ENCODE peak calls at places on chromosomes 1 and 21, in six cellular contexts. T, C, P, X, Q and H are unnamed samples.

GRCh38 chr1:47659141-47659540 is 221.3 kb downstream of the FOXD2 start:
- DNase-seq in Q (no peak), X (no peak), T (no peak), P (no peak), C (peak; percentile 23), H (no peak)

GRCh38 chr21:35138665-35139381 is 89.7 kb upstream of the RUNX1 start:
- DNase-seq in X (peak; percentile 37), C (no peak), P (peak; percentile 39), Q (no peak), T (peak; percentile 52), H (no peak)

GRCh38 chr1:5651964-5652751 is 340.1 kb downstream of the NPHP4 start:
- DNase-seq in C (peak; percentile 86), X (no peak), Q (no peak), P (no peak), T (no peak), H (no peak)

GRCh38 chr21:17786219-17787181 is 32.7 kb downstream of the C21orf91 start:
- DNase-seq in Q (no peak), X (no peak), T (no peak), P (no peak), C (no peak), H (no peak)

GRCh38 chr1:209882286-209882685 is 54.5 kb downstream of the UTP25 start:
- DNase-seq in Q (no peak), X (no peak), T (no peak), P (no peak), C (no peak), H (no peak)

GRCh38 chr1:43938383-43938782 is 4.8 kb downstream of the ARTN start:
- DNase-seq in C (no peak), T (no peak), P (no peak), X (no peak), Q (no peak), H (no peak)

GRCh38 chr1:203557390-203557789 is 63.4 kb downstream of the OPTC start:
- DNase-seq in Q (no peak), X (peak; percentile 91), P (no peak), C (peak; percentile 88), T (no peak), H (no peak)

GRCh38 chr1:18217398-18218043 is 109.9 kb downstream of the IGSF21 start:
- DNase-seq in C (no peak), X (peak; percentile 13), Q (peak; percentile 10), P (peak; percentile 57), T (peak; percentile 58), H (no peak)

GRCh38 chr21:17981060-17981459 is 161.9 kb upstream of the C21orf91 start:
- DNase-seq in Q (no peak), P (no peak), C (no peak), T (no peak), X (no peak), H (no peak)

GRCh38 chr1:11057477-11057876 is 2.3 kb downstream of the SRM start:
- DNase-seq in C (no peak), X (no peak), P (no peak), Q (no peak), T (no peak), H (no peak)

GRCh38 chr1:165063181-165063955 is 293.1 kb downstream of the LMX1A start:
- DNase-seq in P (no peak), T (no peak), C (no peak), X (peak; percentile 85), Q (no peak), H (no peak)

GRCh38 chr21:26117324-26117971 is 53.1 kb downstream of the APP start:
- DNase-seq in P (no peak), T (no peak), C (no peak), X (peak; percentile 70), Q (no peak), H (no peak)

GRCh38 chr1:12697406-12697805 is 18.5 kb upstream of the AADACL3 start:
- DNase-seq in P (no peak), T (no peak), X (peak; percentile 91), Q (no peak), C (no peak), H (no peak)

GRCh38 chr1:35642472-35642955 is 1.2 kb upstream of the PSMB2 start:
- DNase-seq in Q (no peak), P (peak; percentile 33), C (peak; percentile 66), X (no peak), T (no peak), H (no peak)

GRCh38 chr1:22712502-22713271 is 2.0 kb downstream of the EPHB2 start:
- DNase-seq in P (no peak), Q (no peak), T (peak; percentile 60), C (no peak), X (no peak), H (no peak)

GRCh38 chr1:236280438-236281285 is 1.1 kb downstream of the ERO1B start:
- DNase-seq in Q (no peak), X (no peak), C (no peak), T (peak; percentile 42), P (no peak), H (no peak)

GRCh38 chr21:34545079-34545884 is 33.3 kb upstream of the KCNE1 start:
- DNase-seq in T (peak; percentile 73), P (no peak), Q (peak; percentile 41), X (peak; percentile 92), C (no peak), H (no peak)

GRCh38 chr1:234093107-234093506 is 188.6 kb downstream of the SLC35F3 start:
- DNase-seq in P (no peak), T (no peak), Q (no peak), C (no peak), X (no peak), H (no peak)

GRCh38 chr21:44813149-44813548 is 4.7 kb downstream of the SUMO3 start:
- DNase-seq in C (no peak), P (no peak), Q (no peak), X (no peak), T (no peak), H (no peak)

GRCh38 chr1:182069028-182069466 is 7.5 kb upstream of the ZNF648 start:
- DNase-seq in X (peak; percentile 24), T (peak; percentile 75), Q (peak; percentile 77), C (no peak), P (peak; percentile 83), H (peak; percentile 78)

GRCh38 chr1:153030895-153031294 is at the start of gene SPRR1B:
- DNase-seq in Q (no peak), P (no peak), C (no peak), X (no peak), T (no peak), H (no peak)

GRCh38 chr1:20322825-20323612 is 32.3 kb downstream of the VWA5B1 start:
- DNase-seq in P (no peak), T (no peak), C (no peak), Q (no peak), X (no peak), H (no peak)

GRCh38 chr1:77514871-77515776 is 167.3 kb downstream of the ZZZ3 start:
- DNase-seq in P (no peak), C (no peak), Q (peak; percentile 26), X (peak; percentile 68), T (no peak), H (no peak)

GRCh38 chr1:8439015-8439702 is 121.2 kb downstream of the SLC45A1 start:
- DNase-seq in Q (peak; percentile 49), T (peak; percentile 75), X (peak; percentile 89), C (peak; percentile 93), P (peak; percentile 76), H (no peak)

GRCh38 chr21:28805885-28806284 is 186.8 kb downstream of the LTN1 start:
- DNase-seq in X (peak; percentile 86), P (no peak), Q (no peak), T (no peak), C (no peak), H (no peak)

GRCh38 chr1:8026976-8027747 is 1.1 kb upstream of the ERRFI1 start:
- DNase-seq in T (no peak), X (no peak), C (no peak), P (no peak), Q (no peak), H (peak; percentile 59)

GRCh38 chr1:225581193-225581592 is 71.7 kb downstream of the ENAH start:
- DNase-seq in P (no peak), Q (no peak), T (no peak), C (no peak), X (no peak), H (no peak)

GRCh38 chr21:42337830-42338729 is 12.7 kb downstream of the TFF2 start:
- DNase-seq in X (peak; percentile 17), T (peak; percentile 68), P (peak; percentile 77), C (peak; percentile 93), Q (peak; percentile 65), H (peak; percentile 63)

GRCh38 chr1:201286445-201286844 is 3.1 kb downstream of the PKP1 start:
- DNase-seq in P (no peak), C (no peak), X (no peak), Q (no peak), T (no peak), H (no peak)

GRCh38 chr21:41961282-41961701 is 7.5 kb upstream of the C2CD2 start:
- DNase-seq in P (no peak), X (no peak), Q (no peak), C (no peak), T (no peak), H (no peak)

GRCh38 chr1:154749078-154749760 is 120.9 kb downstream of the KCNN3 start:
- DNase-seq in X (peak; percentile 91), Q (no peak), T (no peak), P (peak; percentile 25), C (no peak), H (no peak)

GRCh38 chr21:43361493-43362296 is 65.2 kb downstream of the SIK1 start:
- DNase-seq in T (peak; percentile 63), Q (no peak), C (peak; percentile 93), X (peak; percentile 82), P (no peak), H (no peak)

DNA sequence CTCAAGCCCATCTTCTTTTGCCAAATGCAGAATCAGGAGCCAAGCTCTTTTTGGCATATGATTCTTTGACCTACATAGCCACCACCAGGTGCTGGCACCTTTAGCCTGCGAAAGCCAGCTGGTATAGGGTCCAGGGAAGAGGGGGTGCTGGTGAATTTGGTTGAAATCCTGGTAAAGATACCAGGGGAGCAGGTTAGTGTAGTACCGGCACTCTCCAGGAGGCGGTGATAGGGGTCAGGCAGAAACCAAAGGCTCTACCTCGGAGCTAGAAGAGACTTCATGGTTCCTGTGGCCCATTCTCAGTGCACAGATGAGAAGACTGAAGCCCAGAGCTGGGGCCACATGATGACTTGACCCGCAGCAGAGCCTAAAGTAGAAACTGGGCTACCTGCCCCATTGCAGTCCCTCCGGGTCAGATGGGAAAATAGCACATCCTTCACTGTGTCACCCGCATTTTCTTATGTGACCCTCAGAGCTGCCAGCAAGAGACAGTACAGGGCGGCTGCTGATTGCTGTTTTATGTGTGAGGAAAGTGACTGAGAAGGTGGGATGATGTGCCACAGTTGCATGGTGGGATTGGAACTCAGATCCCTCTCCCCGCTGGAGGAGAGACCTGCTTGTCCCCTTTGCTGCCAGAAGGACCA is 36.0 kb upstream of the IL19 start:
- DNase-seq in T (peak; percentile 76), X (peak; percentile 28), P (peak; percentile 79), C (no peak), Q (peak; percentile 69), H (peak; percentile 58)
- TF ChIP-seq CTCF in T (peak; percentile 87), X (peak; percentile 91), P (peak; percentile 96), C (no peak), Q (peak; percentile 74), H (peak; percentile 73)

GRCh38 chr1:3702990-3703728 is 49.1 kb upstream of the CCDC27 start:
- DNase-seq in P (no peak), X (peak; percentile 55), T (no peak), C (no peak), Q (no peak), H (no peak)
- TF ChIP-seq CTCF in P (peak; percentile 16), X (no peak), T (no peak), C (no peak), Q (peak; percentile 42), H (peak; percentile 30)

GRCh38 chr1:57072775-57073174 is 107.0 kb upstream of the C8B start:
- DNase-seq in X (no peak), P (peak; percentile 28), T (no peak), C (no peak), Q (no peak), H (no peak)
- TF ChIP-seq CTCF in X (peak; percentile 19), P (peak; percentile 26), T (no peak), C (no peak), Q (peak; percentile 35), H (peak; percentile 31)

GRCh38 chr1:241459186-241459802 is 60.3 kb downstream of the FH start:
- DNase-seq in T (no peak), Q (no peak), X (no peak), C (no peak), P (no peak), H (no peak)
- TF ChIP-seq CTCF in T (no peak), Q (no peak), X (no peak), C (no peak), P (no peak), H (no peak)